ENCODE peak calls at places on chromosomes 7 and 10, in seven cellular contexts. One of them, this sample, is unnamed.

GRCh38 chr7:132221356-132221755 is 354.9 kb downstream of the PLXNA4 start:
- DNase-seq in sigmoid colon: peak
- DNase-seq in IMR-90: no peak
- DNase-seq in fibroblast of the aortic adventitia: no peak
- DNase-seq in tibial nerve: no peak
- DNase-seq in astrocyte of the cerebellum: no peak
- DNase-seq in heart left ventricle: no peak
- DNase-seq in this sample: no peak

GRCh38 chr7:112056409-112056808 is 149.8 kb downstream of the DOCK4 start:
- DNase-seq in sigmoid colon: no peak
- DNase-seq in IMR-90: peak
- DNase-seq in fibroblast of the aortic adventitia: peak
- DNase-seq in tibial nerve: no peak
- DNase-seq in astrocyte of the cerebellum: no peak
- DNase-seq in heart left ventricle: no peak
- DNase-seq in this sample: no peak

GRCh38 chr10:44245601-44245938 is 139.3 kb downstream of the CXCL12 start:
- DNase-seq in sigmoid colon: no peak
- DNase-seq in IMR-90: peak
- DNase-seq in fibroblast of the aortic adventitia: peak
- DNase-seq in tibial nerve: no peak
- DNase-seq in astrocyte of the cerebellum: no peak
- DNase-seq in heart left ventricle: no peak
- DNase-seq in this sample: no peak

GRCh38 chr7:101169838-101170531 is 4.6 kb upstream of the VGF start:
- DNase-seq in sigmoid colon: no peak
- DNase-seq in IMR-90: peak
- DNase-seq in fibroblast of the aortic adventitia: peak
- DNase-seq in tibial nerve: peak
- DNase-seq in astrocyte of the cerebellum: no peak
- DNase-seq in heart left ventricle: peak
- DNase-seq in this sample: no peak

GRCh38 chr10:77844713-77845454 is 81.7 kb downstream of the DLG5 start:
- DNase-seq in sigmoid colon: no peak
- DNase-seq in IMR-90: peak
- DNase-seq in fibroblast of the aortic adventitia: peak
- DNase-seq in tibial nerve: no peak
- DNase-seq in astrocyte of the cerebellum: peak
- DNase-seq in heart left ventricle: no peak
- DNase-seq in this sample: no peak

GRCh38 chr10:103725242-103725641 is 130.1 kb downstream of the SH3PXD2A start:
- DNase-seq in sigmoid colon: no peak
- DNase-seq in IMR-90: no peak
- DNase-seq in fibroblast of the aortic adventitia: no peak
- DNase-seq in tibial nerve: no peak
- DNase-seq in astrocyte of the cerebellum: no peak
- DNase-seq in heart left ventricle: no peak
- DNase-seq in this sample: no peak

GRCh38 chr10:10777279-10777678 is 240.4 kb upstream of the CELF2 start:
- DNase-seq in sigmoid colon: no peak
- DNase-seq in IMR-90: no peak
- DNase-seq in fibroblast of the aortic adventitia: no peak
- DNase-seq in tibial nerve: no peak
- DNase-seq in astrocyte of the cerebellum: no peak
- DNase-seq in heart left ventricle: no peak
- DNase-seq in this sample: no peak

GRCh38 chr7:26199301-26200112 is 1.0 kb downstream of the HNRNPA2B1 start:
- DNase-seq in sigmoid colon: peak
- DNase-seq in IMR-90: peak
- DNase-seq in fibroblast of the aortic adventitia: peak
- DNase-seq in tibial nerve: peak
- DNase-seq in astrocyte of the cerebellum: no peak
- DNase-seq in heart left ventricle: peak
- DNase-seq in this sample: no peak

GRCh38 chr7:50206521-50207250 is 97.8 kb upstream of the IKZF1 start:
- DNase-seq in sigmoid colon: no peak
- DNase-seq in IMR-90: no peak
- DNase-seq in fibroblast of the aortic adventitia: no peak
- DNase-seq in tibial nerve: no peak
- DNase-seq in astrocyte of the cerebellum: no peak
- DNase-seq in heart left ventricle: no peak
- DNase-seq in this sample: no peak

GRCh38 chr10:24750695-24751094 is 27.0 kb upstream of the ARHGAP21 start:
- DNase-seq in sigmoid colon: no peak
- DNase-seq in IMR-90: no peak
- DNase-seq in fibroblast of the aortic adventitia: no peak
- DNase-seq in tibial nerve: no peak
- DNase-seq in astrocyte of the cerebellum: no peak
- DNase-seq in heart left ventricle: no peak
- DNase-seq in this sample: no peak

GRCh38 chr7:91194841-91195240 is 69.4 kb upstream of the FZD1 start:
- DNase-seq in sigmoid colon: no peak
- DNase-seq in IMR-90: no peak
- DNase-seq in fibroblast of the aortic adventitia: no peak
- DNase-seq in tibial nerve: no peak
- DNase-seq in astrocyte of the cerebellum: peak
- DNase-seq in heart left ventricle: no peak
- DNase-seq in this sample: no peak

GRCh38 chr7:120703585-120704240 is 154.2 kb downstream of the TSPAN12 start:
- DNase-seq in sigmoid colon: no peak
- DNase-seq in IMR-90: no peak
- DNase-seq in fibroblast of the aortic adventitia: no peak
- DNase-seq in tibial nerve: no peak
- DNase-seq in astrocyte of the cerebellum: no peak
- DNase-seq in heart left ventricle: no peak
- DNase-seq in this sample: no peak

GRCh38 chr7:103857435-103857834 is 132.0 kb downstream of the RELN start:
- DNase-seq in sigmoid colon: no peak
- DNase-seq in IMR-90: no peak
- DNase-seq in fibroblast of the aortic adventitia: no peak
- DNase-seq in tibial nerve: no peak
- DNase-seq in astrocyte of the cerebellum: no peak
- DNase-seq in heart left ventricle: no peak
- DNase-seq in this sample: no peak

DNA sequence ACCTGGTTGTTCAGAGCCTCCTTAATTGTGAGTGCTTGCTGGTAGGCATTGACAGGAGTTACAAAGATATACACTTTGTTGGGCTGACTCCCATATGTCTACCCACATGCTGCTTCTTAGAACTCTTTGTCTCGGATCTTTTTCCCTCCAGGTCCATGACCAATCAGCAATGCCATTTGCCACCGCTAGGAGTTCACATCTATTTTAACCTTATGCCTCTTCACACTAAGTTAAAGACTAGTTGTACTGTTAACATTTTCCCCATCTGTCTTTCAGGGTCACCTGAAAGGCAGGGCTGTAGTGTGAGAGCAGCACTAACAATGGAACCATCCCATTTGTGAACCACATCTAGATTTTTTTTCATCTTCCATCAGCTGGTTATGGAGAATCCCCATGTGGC is 226.7 kb upstream of the NPY start:
- DNase-seq in sigmoid colon: no peak
- DNase-seq in IMR-90: no peak
- DNase-seq in fibroblast of the aortic adventitia: no peak
- DNase-seq in tibial nerve: no peak
- DNase-seq in astrocyte of the cerebellum: no peak
- DNase-seq in heart left ventricle: no peak
- DNase-seq in this sample: no peak
- TF ChIP-seq CTCF in sigmoid colon: no peak
- TF ChIP-seq CTCF in IMR-90: no peak
- TF ChIP-seq CTCF in fibroblast of the aortic adventitia: peak
- TF ChIP-seq CTCF in tibial nerve: no peak
- TF ChIP-seq CTCF in astrocyte of the cerebellum: peak
- TF ChIP-seq CTCF in heart left ventricle: no peak
- TF ChIP-seq CTCF in this sample: peak

DNA sequence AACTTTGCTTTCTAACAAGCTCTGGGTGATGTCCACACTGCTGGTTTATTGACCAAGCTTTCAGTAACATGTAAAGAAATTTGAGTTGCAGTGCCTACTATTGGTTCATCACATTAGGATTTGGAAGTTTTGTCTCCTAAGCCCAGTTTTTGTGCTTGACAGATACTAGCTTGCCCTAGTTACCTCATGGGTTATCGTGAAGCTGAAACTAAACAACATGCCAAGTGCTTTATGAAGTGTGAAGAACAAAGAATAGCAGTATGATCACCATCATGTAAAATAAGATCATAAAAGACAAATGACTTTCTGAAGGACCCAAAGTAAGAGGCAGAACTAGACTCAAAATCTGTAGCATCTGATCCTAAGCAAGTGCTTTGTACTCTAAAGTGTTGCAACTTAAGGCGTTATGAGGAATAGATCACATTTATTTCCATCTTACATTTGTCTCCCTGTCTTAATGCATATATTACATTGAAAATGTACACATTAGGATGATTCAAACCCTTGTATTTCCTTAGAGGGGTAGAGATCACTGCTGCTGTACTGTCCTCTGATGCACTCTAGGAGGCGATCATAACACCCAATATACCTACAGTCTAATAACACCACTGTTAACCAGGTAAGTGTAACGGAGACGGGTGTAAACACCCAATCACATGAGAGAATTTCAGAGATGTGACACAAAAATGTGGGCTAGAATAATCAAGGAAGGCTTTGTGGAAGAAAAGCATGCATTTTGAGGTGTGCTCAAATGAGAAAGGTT is 71.3 kb downstream of the NRCAM start:
- DNase-seq in sigmoid colon: no peak
- DNase-seq in IMR-90: no peak
- DNase-seq in fibroblast of the aortic adventitia: no peak
- DNase-seq in tibial nerve: no peak
- DNase-seq in astrocyte of the cerebellum: no peak
- DNase-seq in heart left ventricle: no peak
- DNase-seq in this sample: no peak
- TF ChIP-seq CTCF in sigmoid colon: no peak
- TF ChIP-seq CTCF in IMR-90: no peak
- TF ChIP-seq CTCF in fibroblast of the aortic adventitia: no peak
- TF ChIP-seq CTCF in tibial nerve: no peak
- TF ChIP-seq CTCF in astrocyte of the cerebellum: peak
- TF ChIP-seq CTCF in heart left ventricle: no peak
- TF ChIP-seq CTCF in this sample: peak

GRCh38 chr10:6841746-6842145 is 261.7 kb upstream of the PRKCQ start:
- DNase-seq in sigmoid colon: no peak
- DNase-seq in IMR-90: no peak
- DNase-seq in fibroblast of the aortic adventitia: no peak
- DNase-seq in tibial nerve: no peak
- DNase-seq in astrocyte of the cerebellum: no peak
- DNase-seq in heart left ventricle: no peak
- DNase-seq in this sample: no peak

GRCh38 chr10:6844251-6844650 is 264.2 kb upstream of the PRKCQ start:
- DNase-seq in sigmoid colon: no peak
- DNase-seq in IMR-90: no peak
- DNase-seq in fibroblast of the aortic adventitia: no peak
- DNase-seq in tibial nerve: no peak
- DNase-seq in astrocyte of the cerebellum: no peak
- DNase-seq in heart left ventricle: no peak
- DNase-seq in this sample: no peak

GRCh38 chr10:6842722-6843121 is 262.6 kb upstream of the PRKCQ start:
- DNase-seq in sigmoid colon: no peak
- DNase-seq in IMR-90: no peak
- DNase-seq in fibroblast of the aortic adventitia: no peak
- DNase-seq in tibial nerve: no peak
- DNase-seq in astrocyte of the cerebellum: no peak
- DNase-seq in heart left ventricle: no peak
- DNase-seq in this sample: no peak

GRCh38 chr10:6840766-6841165 is 260.7 kb upstream of the PRKCQ start:
- DNase-seq in sigmoid colon: no peak
- DNase-seq in IMR-90: peak
- DNase-seq in fibroblast of the aortic adventitia: peak
- DNase-seq in tibial nerve: no peak
- DNase-seq in astrocyte of the cerebellum: no peak
- DNase-seq in heart left ventricle: no peak
- DNase-seq in this sample: no peak

GRCh38 chr10:6843477-6843876 is 263.4 kb upstream of the PRKCQ start:
- DNase-seq in sigmoid colon: no peak
- DNase-seq in IMR-90: no peak
- DNase-seq in fibroblast of the aortic adventitia: no peak
- DNase-seq in tibial nerve: no peak
- DNase-seq in astrocyte of the cerebellum: no peak
- DNase-seq in heart left ventricle: no peak
- DNase-seq in this sample: no peak
- TF ChIP-seq CTCF in sigmoid colon: no peak
- TF ChIP-seq CTCF in IMR-90: no peak
- TF ChIP-seq CTCF in fibroblast of the aortic adventitia: peak
- TF ChIP-seq CTCF in tibial nerve: no peak
- TF ChIP-seq CTCF in astrocyte of the cerebellum: no peak
- TF ChIP-seq CTCF in heart left ventricle: no peak
- TF ChIP-seq CTCF in this sample: peak

DNA sequence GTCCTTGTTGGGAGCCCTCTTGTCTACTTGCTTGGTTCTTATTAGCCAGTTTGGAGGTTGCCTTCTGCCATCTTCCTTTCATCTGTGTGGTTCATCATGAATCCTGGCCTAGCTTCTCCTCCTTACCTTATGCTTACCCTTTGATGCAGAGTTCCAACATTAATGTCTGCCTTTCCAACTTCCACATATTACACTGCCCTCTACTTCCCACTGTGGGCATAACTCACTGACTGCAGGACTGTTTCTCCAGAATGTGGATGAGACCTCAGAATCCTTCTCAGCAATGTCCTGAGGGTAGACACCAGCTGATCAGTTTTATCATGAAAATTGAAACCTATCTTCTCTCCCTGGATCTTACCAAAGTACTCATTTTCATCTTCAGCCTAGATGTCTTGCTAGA is 491.0 kb downstream of the LRMDA start:
- DNase-seq in sigmoid colon: no peak
- DNase-seq in IMR-90: peak
- DNase-seq in fibroblast of the aortic adventitia: peak
- DNase-seq in tibial nerve: no peak
- DNase-seq in astrocyte of the cerebellum: no peak
- DNase-seq in heart left ventricle: no peak
- DNase-seq in this sample: no peak
- TF ChIP-seq CTCF in sigmoid colon: no peak
- TF ChIP-seq CTCF in IMR-90: no peak
- TF ChIP-seq CTCF in fibroblast of the aortic adventitia: peak
- TF ChIP-seq CTCF in tibial nerve: no peak
- TF ChIP-seq CTCF in astrocyte of the cerebellum: peak
- TF ChIP-seq CTCF in heart left ventricle: no peak
- TF ChIP-seq CTCF in this sample: peak

DNA sequence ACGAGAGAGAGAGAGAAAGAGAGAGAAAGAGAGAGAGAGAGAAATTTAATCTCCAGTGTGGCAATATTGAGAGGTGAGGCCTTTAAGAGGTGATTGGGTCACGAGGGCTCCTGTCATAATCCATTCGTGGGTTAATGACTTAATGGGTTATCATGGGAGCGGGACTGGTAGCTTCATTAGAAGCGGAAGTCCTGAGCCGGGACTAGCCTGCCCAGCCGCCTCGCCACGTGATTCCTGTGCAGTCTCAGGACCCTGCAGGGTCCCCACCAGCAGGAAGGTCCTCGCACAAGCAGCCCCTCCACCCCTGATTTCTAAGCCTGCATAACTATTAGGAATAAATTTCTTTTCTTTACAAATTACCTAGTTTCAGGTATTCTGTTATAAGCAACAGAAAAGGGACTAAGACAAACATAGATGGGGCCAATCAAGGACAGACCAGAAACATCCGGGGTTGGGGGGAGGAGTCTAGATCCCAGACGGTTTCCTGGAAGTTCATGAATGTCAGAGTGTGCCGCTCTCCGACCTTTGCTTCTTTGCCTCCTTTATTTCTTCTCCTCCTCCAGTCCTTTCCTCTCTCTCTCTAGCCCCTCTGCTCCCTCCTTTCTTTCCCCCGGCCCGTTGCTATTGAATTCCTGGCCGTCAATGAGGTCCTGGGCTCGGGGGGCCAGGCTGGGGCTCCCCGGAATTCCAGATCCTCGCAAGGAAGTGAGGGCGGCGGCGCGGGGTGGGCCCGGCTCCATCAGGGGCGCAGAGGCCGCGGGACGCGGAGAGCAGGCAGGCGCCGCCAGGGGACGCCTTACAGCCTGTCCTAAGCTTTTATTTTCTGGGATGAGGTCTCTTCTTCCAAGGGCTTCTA is 146.8 kb downstream of the CYP26A1 start:
- DNase-seq in sigmoid colon: no peak
- DNase-seq in IMR-90: no peak
- DNase-seq in fibroblast of the aortic adventitia: no peak
- DNase-seq in tibial nerve: no peak
- DNase-seq in astrocyte of the cerebellum: no peak
- DNase-seq in heart left ventricle: no peak
- DNase-seq in this sample: no peak
- TF ChIP-seq CTCF in sigmoid colon: no peak
- TF ChIP-seq CTCF in IMR-90: no peak
- TF ChIP-seq CTCF in fibroblast of the aortic adventitia: no peak
- TF ChIP-seq CTCF in tibial nerve: no peak
- TF ChIP-seq CTCF in astrocyte of the cerebellum: no peak
- TF ChIP-seq CTCF in heart left ventricle: no peak
- TF ChIP-seq CTCF in this sample: no peak

This sample was measured in chondrocyte.